ENCODE peak calls at places on chromosomes 5 and 9, in five cellular contexts. O is neural progenitor cell, X is neuronal stem cell, C is PC-3, F is fibroblast of lung. J is an unnamed sample.

GRCh38 chr5:90144625-90145327 is 264.8 kb downstream of the CETN3 start:
- DNase-seq in X (no peak), O (no peak), F (peak; percentile 5), C (peak; percentile 61), J (no peak)

GRCh38 chr5:12023614-12024241 is 119.5 kb upstream of the CTNND2 start:
- DNase-seq in X (peak; percentile 30), F (peak; percentile 29), C (peak; percentile 93), O (peak; percentile 74), J (peak; percentile 87)

GRCh38 chr9:137027369-137028012 is 546 bp downstream of the ABCA2 start:
- DNase-seq in F (no peak), O (peak; percentile 70), C (peak; percentile 23), X (no peak), J (peak; percentile 37)

GRCh38 chr9:99622679-99623078 is 199.0 kb upstream of the NR4A3 start:
- DNase-seq in X (no peak), O (no peak), C (no peak), F (no peak), J (no peak)

GRCh38 chr5:54362992-54363630 is 52.7 kb upstream of the ARL15 start:
- DNase-seq in C (no peak), O (no peak), X (no peak), F (no peak), J (no peak)

GRCh38 chr5:66742083-66742895 is 146.1 kb downstream of the MAST4 start:
- DNase-seq in C (no peak), X (no peak), F (peak; percentile 21), O (peak; percentile 45), J (no peak)

GRCh38 chr5:145162641-145163040 is 672.5 kb downstream of the PRELID2 start:
- DNase-seq in F (no peak), O (no peak), C (peak; percentile 29), X (no peak), J (peak; percentile 24)

GRCh38 chr5:64939772-64940510 is 171.2 kb downstream of the CWC27 start:
- DNase-seq in O (peak; percentile 76), X (no peak), F (peak; percentile 79), C (peak; percentile 53), J (no peak)

GRCh38 chr5:157431544-157432200 is 28.3 kb upstream of the NIPAL4 start:
- DNase-seq in F (peak; percentile 73), C (peak; percentile 90), O (peak; percentile 50), X (peak; percentile 11), J (peak; percentile 56)

GRCh38 chr9:134605969-134606363 is 35.6 kb upstream of the COL5A1 start:
- DNase-seq in O (no peak), F (no peak), X (no peak), C (no peak), J (no peak)

GRCh38 chr9:35431467-35431866 is 58.4 kb upstream of the RUSC2 start:
- DNase-seq in O (no peak), C (no peak), X (no peak), F (no peak), J (no peak)

GRCh38 chr9:70011366-70011765 is 32.3 kb upstream of the MAMDC2 start:
- DNase-seq in X (no peak), O (no peak), C (no peak), F (no peak), J (peak; percentile 13)

GRCh38 chr9:21933865-21934264 is 60.3 kb downstream of the CDKN2A start:
- DNase-seq in F (peak; percentile 11), X (no peak), O (no peak), C (peak; percentile 34), J (peak; percentile 7)

GRCh38 chr5:168679515-168679920 is 100.3 kb upstream of the PANK3 start:
- DNase-seq in X (peak; percentile 89), O (peak; percentile 91), F (peak; percentile 75), C (peak; percentile 76), J (peak; percentile 64)
- H3K4me2 ChIP-seq in X (no peak overlapping the region), O (peak overlapping the region; percentile 15), F (no peak overlapping the region), C (no peak overlapping the region), J (no peak overlapping the region)

GRCh38 chr9:88540364-88540763 is 5.4 kb downstream of the NXNL2 start:
- DNase-seq in F (no peak), O (no peak), C (no peak), X (no peak), J (peak; percentile 72)

GRCh38 chr9:88537743-88538055 is 2.7 kb downstream of the NXNL2 start:
- DNase-seq in C (peak; percentile 25), O (peak; percentile 57), X (peak; percentile 18), F (peak; percentile 83), J (peak; percentile 88)

GRCh38 chr9:88536951-88537742 is 2.2 kb downstream of the NXNL2 start:
- DNase-seq in O (no peak), F (peak; percentile 21), X (no peak), C (no peak), J (peak; percentile 15)

GRCh38 chr9:88539246-88539645 is 4.3 kb downstream of the NXNL2 start:
- DNase-seq in C (no peak), F (no peak), X (no peak), O (no peak), J (peak; percentile 62)

DNA sequence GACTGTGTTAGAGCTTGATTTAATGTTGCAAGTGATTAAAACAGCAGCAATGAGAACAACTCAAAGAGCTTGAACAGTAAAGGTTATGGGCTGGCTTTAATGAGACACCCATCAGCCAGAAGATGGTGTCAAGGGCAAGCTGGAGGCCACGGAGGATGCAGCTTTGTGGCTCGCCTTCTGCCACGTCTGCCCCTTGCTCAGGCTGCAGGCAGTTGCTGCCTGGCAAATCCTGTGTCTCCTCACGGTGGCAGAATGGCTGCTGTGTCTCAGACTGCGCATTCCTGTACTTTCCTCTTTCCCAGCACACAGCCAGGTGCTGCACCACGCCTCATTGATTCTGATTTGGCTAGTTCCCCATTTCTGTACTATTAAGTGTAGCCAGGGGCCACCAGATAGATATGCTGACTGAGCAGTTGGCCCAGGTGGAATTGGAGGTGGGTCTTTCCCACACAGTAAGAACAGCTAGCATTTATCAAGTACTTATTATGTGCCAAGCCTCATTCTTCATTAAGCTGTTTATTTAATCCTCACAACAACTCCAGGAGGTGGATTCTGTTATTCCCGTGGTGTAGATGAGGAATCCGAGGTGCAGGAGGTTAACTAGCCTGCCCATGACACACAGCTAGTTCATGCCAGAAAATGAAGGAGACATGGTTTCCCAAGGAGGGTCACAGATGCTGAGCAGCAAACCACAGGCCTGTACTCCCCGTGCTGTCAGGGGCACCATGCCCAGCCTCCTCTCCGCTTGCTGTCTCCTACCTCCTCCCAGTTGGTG is 3.5 kb downstream of the NXNL2 start:
- DNase-seq in O (no peak), F (no peak), X (no peak), C (no peak), J (no peak)
- H3K4me2 ChIP-seq in O (no peak overlapping the region), F (no peak overlapping the region), X (no peak overlapping the region), C (no peak overlapping the region), J (no peak overlapping the region)

GRCh38 chr5:87536365-87536764 is 123.6 kb upstream of the CCNH start:
- DNase-seq in X (no peak), F (no peak), O (no peak), C (no peak), J (no peak)

GRCh38 chr5:87541668-87542067 is 128.9 kb upstream of the CCNH start:
- DNase-seq in C (no peak), X (no peak), F (no peak), O (no peak), J (no peak)

GRCh38 chr5:87539839-87540238 is 127.1 kb upstream of the CCNH start:
- DNase-seq in O (no peak), C (peak; percentile 42), F (no peak), X (no peak), J (no peak)

DNA sequence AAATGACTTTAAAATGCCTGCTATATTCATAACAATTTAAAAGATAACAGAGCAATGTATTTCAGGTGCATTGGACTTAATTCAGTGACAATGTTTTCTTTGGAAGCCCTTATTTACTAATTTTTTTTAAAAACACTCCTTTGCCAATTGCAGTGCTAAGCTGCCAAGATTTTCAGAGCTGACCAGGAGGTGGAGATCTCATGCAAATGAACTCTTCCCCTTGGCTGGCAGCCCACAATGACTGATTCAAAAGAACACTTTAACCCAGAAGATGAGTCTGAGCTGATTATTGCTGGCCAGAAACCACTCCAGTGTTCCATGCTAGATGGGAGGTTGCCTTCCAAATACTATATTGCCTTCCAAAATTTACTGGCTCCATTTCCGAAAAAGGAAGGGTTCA is 128.3 kb upstream of the CCNH start:
- DNase-seq in F (peak; percentile 14), O (peak; percentile 68), C (peak; percentile 90), X (peak; percentile 23), J (no peak)
- H3K4me2 ChIP-seq in F (no peak overlapping the region), O (no peak overlapping the region), C (no peak overlapping the region), X (no peak overlapping the region), J (no peak overlapping the region)

GRCh38 chr9:92669527-92669889 is 423 bp downstream of the IPPK start:
- DNase-seq in O (peak; percentile 55), C (no peak), X (no peak), F (no peak), J (no peak)

GRCh38 chr9:92668746-92669526 is 995 bp downstream of the IPPK start:
- DNase-seq in C (peak; percentile 50), O (peak; percentile 33), X (no peak), F (peak; percentile 49), J (peak; percentile 69)

GRCh38 chr9:92671323-92671722 is 1.4 kb upstream of the IPPK start:
- DNase-seq in O (no peak), X (no peak), C (peak; percentile 81), F (peak; percentile 68), J (peak; percentile 90)

GRCh38 chr9:92666912-92667532 is 2.9 kb downstream of the IPPK start:
- DNase-seq in C (no peak), F (no peak), O (no peak), X (no peak), J (no peak)

GRCh38 chr9:92669890-92670708 is at the start of gene IPPK:
- DNase-seq in X (peak; percentile 95), F (peak; percentile 99), C (peak; percentile 97), O (peak; percentile 100), J (peak; percentile 100)
- H3K4me2 ChIP-seq in X (peak within 1 kb of the TSS; percentile 90), F (peak within 1 kb of the TSS; percentile 73), C (peak within 1 kb of the TSS; percentile 96), O (peak within 1 kb of the TSS; percentile 87), J (peak within 1 kb of the TSS; percentile 99)

DNA sequence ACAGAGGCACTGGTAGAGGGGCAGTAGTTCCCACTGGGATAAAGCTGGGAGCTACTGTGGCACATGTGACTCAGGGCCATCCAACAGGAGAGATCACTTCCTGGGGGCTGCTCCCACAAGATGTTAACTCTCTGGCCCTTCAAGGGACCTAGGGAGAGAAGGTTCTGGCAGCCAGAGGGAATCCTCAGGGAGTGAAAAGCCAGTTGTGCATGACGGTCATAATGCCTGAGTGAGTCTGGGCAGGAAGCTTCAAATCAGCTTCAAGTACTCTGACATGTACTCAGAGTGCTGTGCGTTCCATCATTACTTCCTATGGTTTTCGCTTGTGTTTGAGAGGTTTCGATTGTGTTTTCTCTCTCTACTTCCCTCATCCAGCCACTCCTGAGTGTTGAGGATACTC is 388.5 kb downstream of the GABRG2 start:
- DNase-seq in F (no peak), C (no peak), X (no peak), O (no peak), J (no peak)
- H3K4me2 ChIP-seq in F (no peak overlapping the region), C (no peak overlapping the region), X (no peak overlapping the region), O (no peak overlapping the region), J (no peak overlapping the region)

DNA sequence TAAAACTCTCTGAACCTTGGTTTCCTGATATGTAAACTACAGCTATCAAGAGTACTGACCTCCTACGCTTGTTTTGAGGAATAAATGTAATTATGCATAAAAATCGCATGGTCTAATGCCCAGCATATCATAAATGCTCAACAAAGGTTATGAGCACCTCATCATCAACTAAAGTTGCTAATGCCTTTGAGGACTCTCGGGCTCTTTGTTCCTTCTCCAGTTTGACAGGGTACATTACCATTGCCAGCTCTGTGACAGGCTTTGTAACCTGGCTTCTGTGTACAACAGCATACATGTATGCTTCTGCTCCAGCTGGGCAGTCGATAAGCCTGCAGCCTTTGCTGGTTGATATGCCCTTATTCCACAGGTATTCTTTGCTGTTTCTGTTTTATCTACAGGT is 95.2 kb downstream of the C9orf152 start:
- DNase-seq in F (no peak), C (no peak), O (no peak), X (no peak), J (no peak)
- H3K4me2 ChIP-seq in F (no peak overlapping the region), C (no peak overlapping the region), O (no peak overlapping the region), X (no peak overlapping the region), J (no peak overlapping the region)

GRCh38 chr5:57438162-57438561 is 44.4 kb downstream of the ACTBL2 start:
- DNase-seq in C (no peak), X (no peak), O (no peak), F (peak; percentile 76), J (no peak)
- H3K4me2 ChIP-seq in C (no peak overlapping the region), X (no peak overlapping the region), O (no peak overlapping the region), F (no peak overlapping the region), J (no peak overlapping the region)

J was measured in trophoblast cell.